ENCODE peak calls at places on chromosomes 3 and 15, in seven cellular contexts. One of them, this sample, is unnamed.

GRCh38 chr3:185688808-185689207 is 102.7 kb downstream of the SENP2 start:
- DNase-seq in H9: peak; percentile 38
- DNase-seq in left ventricle myocardium inferior: no peak
- DNase-seq in A549: peak; percentile 87
- DNase-seq in heart right ventricle: no peak
- DNase-seq in PC-3: peak; percentile 99
- DNase-seq in heart left ventricle: no peak
- DNase-seq in this sample: peak; percentile 95

GRCh38 chr3:110810356-110810755 is 261.3 kb upstream of the NECTIN3 start:
- DNase-seq in PC-3: peak; percentile 75
- DNase-seq in heart right ventricle: no peak
- DNase-seq in heart left ventricle: no peak
- DNase-seq in H9: no peak
- DNase-seq in A549: no peak
- DNase-seq in left ventricle myocardium inferior: no peak
- DNase-seq in this sample: no peak

GRCh38 chr3:174016186-174016585 is 618.6 kb downstream of the NLGN1 start:
- DNase-seq in heart right ventricle: no peak
- DNase-seq in heart left ventricle: no peak
- DNase-seq in left ventricle myocardium inferior: no peak
- DNase-seq in A549: no peak
- DNase-seq in PC-3: peak; percentile 74
- DNase-seq in H9: no peak
- DNase-seq in this sample: no peak

GRCh38 chr3:150922611-150923010 is 17.4 kb upstream of the MINDY4B start:
- DNase-seq in heart right ventricle: no peak
- DNase-seq in left ventricle myocardium inferior: no peak
- DNase-seq in H9: peak; percentile 75
- DNase-seq in heart left ventricle: no peak
- DNase-seq in A549: peak; percentile 17
- DNase-seq in PC-3: no peak
- DNase-seq in this sample: peak; percentile 27

GRCh38 chr3:160225181-160226025 is at the start of gene C3orf80:
- DNase-seq in left ventricle myocardium inferior: peak; percentile 36
- DNase-seq in PC-3: peak; percentile 52
- DNase-seq in H9: peak; percentile 78
- DNase-seq in heart right ventricle: peak; percentile 21
- DNase-seq in A549: peak; percentile 66
- DNase-seq in heart left ventricle: peak; percentile 52
- DNase-seq in this sample: peak; percentile 30

GRCh38 chr3:13133471-13133981 is 60.3 kb upstream of the IQSEC1 start:
- DNase-seq in left ventricle myocardium inferior: no peak
- DNase-seq in heart right ventricle: no peak
- DNase-seq in PC-3: no peak
- DNase-seq in heart left ventricle: no peak
- DNase-seq in H9: peak; percentile 25
- DNase-seq in A549: no peak
- DNase-seq in this sample: no peak

GRCh38 chr15:87347806-87348515 is 908.6 kb downstream of the NTRK3 start:
- DNase-seq in heart right ventricle: no peak
- DNase-seq in heart left ventricle: no peak
- DNase-seq in A549: no peak
- DNase-seq in PC-3: no peak
- DNase-seq in left ventricle myocardium inferior: no peak
- DNase-seq in H9: no peak
- DNase-seq in this sample: no peak

GRCh38 chr3:49469037-49469875 is 811 bp upstream of the DAG1 start:
- DNase-seq in PC-3: peak; percentile 82
- DNase-seq in H9: peak; percentile 88
- DNase-seq in left ventricle myocardium inferior: peak; percentile 82
- DNase-seq in heart right ventricle: peak; percentile 89
- DNase-seq in heart left ventricle: peak; percentile 92
- DNase-seq in A549: peak; percentile 68
- DNase-seq in this sample: peak; percentile 62

GRCh38 chr3:178583963-178584575 is 47.8 kb downstream of the KCNMB2 start:
- DNase-seq in left ventricle myocardium inferior: peak; percentile 16
- DNase-seq in A549: no peak
- DNase-seq in H9: no peak
- DNase-seq in heart left ventricle: no peak
- DNase-seq in PC-3: no peak
- DNase-seq in heart right ventricle: no peak
- DNase-seq in this sample: no peak

GRCh38 chr3:73681610-73682009 is 56.9 kb upstream of the PDZRN3 start:
- DNase-seq in PC-3: no peak
- DNase-seq in H9: no peak
- DNase-seq in left ventricle myocardium inferior: no peak
- DNase-seq in heart left ventricle: no peak
- DNase-seq in A549: no peak
- DNase-seq in heart right ventricle: no peak
- DNase-seq in this sample: no peak

GRCh38 chr15:86892774-86893449 is 813.2 kb downstream of the AGBL1 start:
- DNase-seq in A549: no peak
- DNase-seq in left ventricle myocardium inferior: no peak
- DNase-seq in H9: no peak
- DNase-seq in heart left ventricle: no peak
- DNase-seq in PC-3: peak; percentile 32
- DNase-seq in heart right ventricle: no peak
- DNase-seq in this sample: no peak

GRCh38 chr3:47781326-47781684 is 388 bp downstream of the SMARCC1 start:
- DNase-seq in PC-3: no peak
- DNase-seq in left ventricle myocardium inferior: peak; percentile 70
- DNase-seq in heart right ventricle: peak; percentile 62
- DNase-seq in heart left ventricle: peak; percentile 81
- DNase-seq in A549: peak; percentile 31
- DNase-seq in H9: peak; percentile 45
- DNase-seq in this sample: peak; percentile 30

GRCh38 chr15:57387644-57388076 is 11.4 kb downstream of the CGNL1 start:
- DNase-seq in heart right ventricle: no peak
- DNase-seq in A549: no peak
- DNase-seq in left ventricle myocardium inferior: no peak
- DNase-seq in PC-3: no peak
- DNase-seq in heart left ventricle: no peak
- DNase-seq in H9: peak; percentile 59
- DNase-seq in this sample: no peak

GRCh38 chr3:106860182-106860581 is 517.1 kb upstream of the CCDC54 start:
- DNase-seq in A549: no peak
- DNase-seq in heart right ventricle: no peak
- DNase-seq in H9: no peak
- DNase-seq in left ventricle myocardium inferior: no peak
- DNase-seq in PC-3: peak; percentile 74
- DNase-seq in heart left ventricle: no peak
- DNase-seq in this sample: peak; percentile 3

GRCh38 chr3:53045107-53045783 is 628 bp downstream of the SFMBT1 start:
- DNase-seq in heart right ventricle: peak; percentile 47
- DNase-seq in heart left ventricle: peak; percentile 77
- DNase-seq in A549: peak; percentile 45
- DNase-seq in H9: no peak
- DNase-seq in left ventricle myocardium inferior: peak; percentile 66
- DNase-seq in PC-3: peak; percentile 64
- DNase-seq in this sample: peak; percentile 42

GRCh38 chr3:126478581-126479310 is 3.1 kb upstream of the ZXDC start:
- DNase-seq in heart left ventricle: peak; percentile 12
- DNase-seq in heart right ventricle: no peak
- DNase-seq in left ventricle myocardium inferior: no peak
- DNase-seq in H9: no peak
- DNase-seq in PC-3: no peak
- DNase-seq in A549: no peak
- DNase-seq in this sample: no peak

DNA sequence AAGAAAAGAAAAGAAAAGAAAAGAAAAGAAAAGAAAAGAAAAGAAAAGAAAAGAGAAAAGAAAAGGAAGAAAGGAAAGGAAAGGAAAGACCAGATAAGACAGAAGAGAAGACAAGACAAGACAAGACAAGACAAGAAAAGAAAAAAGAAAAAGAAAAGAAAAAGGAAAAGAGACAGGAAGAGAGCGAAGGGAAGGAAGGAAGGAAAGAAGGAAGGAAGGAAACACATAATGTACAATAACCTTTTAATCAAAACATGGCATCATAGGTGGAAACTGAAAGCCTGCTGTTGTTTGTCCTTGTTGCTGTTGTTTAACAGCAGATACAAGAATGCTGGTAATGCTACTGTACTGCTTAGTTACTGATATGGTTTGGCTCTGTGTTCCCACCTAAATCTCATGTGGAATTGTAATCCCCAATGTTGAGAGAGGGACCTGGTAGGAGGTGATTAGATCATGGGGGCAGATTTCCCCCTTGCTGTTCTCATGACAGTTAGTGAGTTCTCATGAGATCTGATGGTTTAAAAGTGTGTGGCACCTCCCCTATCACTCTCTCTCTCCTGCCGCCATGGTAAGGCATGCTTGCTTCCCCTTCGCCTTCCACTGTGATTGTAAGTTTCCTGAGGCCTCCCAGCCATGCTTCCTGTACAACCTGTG is 67.3 kb downstream of the MCF2L2 start:
- DNase-seq in PC-3: no peak
- DNase-seq in heart left ventricle: no peak
- DNase-seq in H9: no peak
- DNase-seq in heart right ventricle: no peak
- DNase-seq in left ventricle myocardium inferior: no peak
- DNase-seq in A549: no peak
- DNase-seq in this sample: no peak
- TF ChIP-seq CTCF in PC-3: no peak
- TF ChIP-seq CTCF in heart left ventricle: no peak
- TF ChIP-seq CTCF in H9: no peak
- TF ChIP-seq CTCF in heart right ventricle: no peak
- TF ChIP-seq CTCF in left ventricle myocardium inferior: no peak
- TF ChIP-seq CTCF in A549: no peak
- TF ChIP-seq CTCF in this sample: no peak

DNA sequence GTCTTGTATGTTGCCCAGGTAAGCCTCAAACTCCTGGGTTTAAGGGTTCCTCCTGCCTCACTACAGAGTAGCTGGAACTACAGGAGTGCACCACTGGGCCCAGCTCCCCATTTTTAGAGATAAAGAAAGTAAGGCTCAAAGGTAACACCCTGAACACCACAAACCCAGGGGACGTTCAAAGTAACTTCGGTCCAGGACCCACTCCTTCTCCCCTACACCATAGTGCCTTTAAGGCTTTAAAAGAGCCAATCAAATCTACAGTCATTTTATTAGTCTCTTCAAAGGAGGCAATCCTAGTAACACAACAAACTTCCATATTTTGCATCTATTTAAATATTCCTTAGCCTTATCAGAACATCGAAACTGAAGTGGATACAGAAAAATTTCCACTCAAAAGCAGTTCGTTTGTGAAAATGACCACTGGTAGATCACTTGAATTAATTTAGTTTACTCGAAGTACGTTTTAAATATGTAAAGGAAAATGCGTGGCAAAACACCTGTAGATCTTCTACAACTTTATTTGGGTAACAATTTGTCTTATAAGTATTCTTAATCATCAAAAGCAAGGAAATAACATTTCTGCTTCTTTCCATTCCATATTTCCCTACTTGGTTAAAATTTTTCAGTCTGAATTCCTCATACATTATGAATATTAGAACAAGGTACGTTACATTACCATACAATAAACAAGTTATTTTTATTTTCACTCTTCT is 1.8 kb downstream of the STAG1 start:
- DNase-seq in A549: peak; percentile 7
- DNase-seq in H9: no peak
- DNase-seq in left ventricle myocardium inferior: no peak
- DNase-seq in heart left ventricle: no peak
- DNase-seq in heart right ventricle: no peak
- DNase-seq in PC-3: peak; percentile 1
- DNase-seq in this sample: no peak
- H3K27ac ChIP-seq in A549: peak overlapping the region; percentile 100
- H3K27ac ChIP-seq in H9: no peak overlapping the region
- H3K27ac ChIP-seq in left ventricle myocardium inferior: peak overlapping the region; percentile 96
- H3K27ac ChIP-seq in heart left ventricle: peak overlapping the region; percentile 93
- H3K27ac ChIP-seq in heart right ventricle: peak overlapping the region; percentile 96
- H3K27ac ChIP-seq in PC-3: peak overlapping the region; percentile 75
- H3K27ac ChIP-seq in this sample: no peak overlapping the region

DNA sequence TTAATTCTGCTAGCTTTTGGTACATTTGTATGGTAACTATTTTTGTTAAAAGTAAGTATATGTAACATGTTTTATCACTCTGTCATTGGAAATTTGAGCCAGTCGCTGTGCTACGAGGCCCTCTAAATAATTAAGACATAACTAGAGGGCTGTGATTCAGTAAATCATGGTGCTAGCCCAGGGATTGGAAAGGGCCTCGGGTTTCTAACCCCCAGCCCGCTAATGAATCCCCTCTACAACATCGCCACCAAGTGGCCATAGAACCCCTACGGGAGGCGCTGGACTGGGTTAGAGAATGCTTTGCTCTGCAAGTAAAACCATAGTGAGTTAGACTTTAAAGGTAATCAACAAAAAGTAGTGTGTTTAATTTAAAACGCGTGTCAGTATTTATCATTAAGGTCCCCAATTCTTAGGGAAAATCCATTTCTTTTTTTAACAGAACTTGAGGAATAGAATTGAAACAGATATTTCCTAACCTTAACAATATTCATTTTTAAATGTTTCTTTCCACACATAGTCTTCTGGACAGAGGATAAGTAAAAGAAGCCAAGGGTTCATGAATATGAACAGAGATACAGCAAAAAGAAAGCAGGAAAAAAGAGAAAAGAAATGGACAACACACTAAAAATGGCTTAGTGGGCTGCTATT is 744.7 kb downstream of the EPHA3 start:
- DNase-seq in H9: peak; percentile 84
- DNase-seq in heart left ventricle: peak; percentile 27
- DNase-seq in heart right ventricle: peak; percentile 23
- DNase-seq in PC-3: peak; percentile 76
- DNase-seq in A549: peak; percentile 1
- DNase-seq in left ventricle myocardium inferior: no peak
- DNase-seq in this sample: peak; percentile 47
- TF ChIP-seq CTCF in H9: peak; percentile 94
- TF ChIP-seq CTCF in heart left ventricle: peak; percentile 62
- TF ChIP-seq CTCF in heart right ventricle: no peak
- TF ChIP-seq CTCF in PC-3: peak; percentile 92
- TF ChIP-seq CTCF in A549: no peak
- TF ChIP-seq CTCF in left ventricle myocardium inferior: peak; percentile 55
- TF ChIP-seq CTCF in this sample: peak; percentile 77

DNA sequence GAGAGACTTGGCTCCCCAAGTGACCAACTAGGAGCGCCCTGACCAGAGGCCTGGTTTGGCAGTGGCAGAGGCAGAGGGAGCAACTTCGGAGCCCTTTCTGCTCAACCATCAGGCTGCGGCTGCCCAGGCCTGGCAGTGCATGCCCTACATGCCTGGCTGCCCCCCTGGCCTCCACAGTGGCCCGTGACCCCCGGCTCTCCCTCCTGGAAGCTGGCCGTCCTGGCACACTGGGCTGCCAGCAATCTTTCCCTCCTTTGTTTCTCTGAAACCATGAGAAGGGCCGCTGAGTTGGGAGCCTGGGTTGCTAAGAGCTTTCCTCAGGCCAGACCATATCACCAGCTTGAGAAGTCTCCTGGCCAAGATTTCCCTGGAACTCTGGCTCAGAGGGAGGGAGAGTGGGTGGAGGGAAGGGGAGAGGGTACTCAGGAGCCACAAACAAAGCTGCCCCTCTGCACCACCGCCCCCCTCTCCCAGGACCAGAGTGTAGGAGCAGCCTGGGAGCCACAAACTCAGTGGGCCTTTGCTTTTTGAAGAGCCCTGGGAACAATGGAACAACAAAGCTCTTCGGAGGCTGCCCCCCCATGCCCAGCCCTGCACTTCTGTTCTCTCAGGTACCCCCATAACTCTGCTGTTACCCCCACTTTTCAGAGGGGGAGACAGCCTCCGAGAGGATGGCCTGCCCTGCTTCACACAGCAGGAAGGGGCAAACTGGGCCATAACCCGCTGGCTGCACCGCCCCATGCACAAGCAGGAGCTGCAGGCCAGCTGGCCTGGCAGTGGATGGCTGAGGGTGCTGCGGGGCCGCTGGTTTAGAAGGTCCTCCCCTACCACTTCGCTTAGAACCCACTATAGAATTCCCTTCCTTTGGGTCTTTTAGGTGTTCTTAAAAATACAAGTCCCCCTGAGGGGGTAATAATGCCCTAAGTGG is 11.3 kb downstream of the CORO2B start:
- DNase-seq in left ventricle myocardium inferior: no peak
- DNase-seq in heart right ventricle: no peak
- DNase-seq in PC-3: no peak
- DNase-seq in A549: no peak
- DNase-seq in heart left ventricle: peak; percentile 26
- DNase-seq in H9: no peak
- DNase-seq in this sample: no peak
- H3K27ac ChIP-seq in left ventricle myocardium inferior: peak overlapping the region; percentile 48
- H3K27ac ChIP-seq in heart right ventricle: peak overlapping the region; percentile 49
- H3K27ac ChIP-seq in PC-3: no peak overlapping the region
- H3K27ac ChIP-seq in A549: peak overlapping the region; percentile 6
- H3K27ac ChIP-seq in heart left ventricle: peak overlapping the region; percentile 17
- H3K27ac ChIP-seq in H9: no peak overlapping the region
- H3K27ac ChIP-seq in this sample: no peak overlapping the region